ENCODE peak calls at places on chromosomes 7 and 10, in four cellular contexts. E, S, Y and R are unnamed samples.

GRCh38 chr10:129755075-129756020 is 208.7 kb downstream of the EBF3 start:
- DNase-seq in S (peak), Y (no peak), E (no peak), R (no peak)

GRCh38 chr7:33509251-33509650 is 379.9 kb downstream of the BBS9 start:
- DNase-seq in Y (no peak), S (no peak), E (no peak), R (no peak)

GRCh38 chr10:129896231-129897150 is 67.6 kb downstream of the EBF3 start:
- DNase-seq in Y (no peak), E (no peak), S (no peak), R (no peak)

GRCh38 chr10:61939575-61940301 is 38.2 kb downstream of the ARID5B start:
- DNase-seq in Y (no peak), S (no peak), E (no peak), R (peak)

GRCh38 chr10:71835671-71836593 is 15.1 kb downstream of the PSAP start:
- DNase-seq in Y (peak), S (no peak), E (peak), R (peak)

GRCh38 chr7:148722340-148723165 is 23.9 kb downstream of the CUL1 start:
- DNase-seq in Y (no peak), S (no peak), E (peak), R (no peak)

GRCh38 chr10:18681366-18681765 is 22.1 kb downstream of the ARL5B start:
- DNase-seq in E (no peak), Y (no peak), S (no peak), R (no peak)

GRCh38 chr7:85600425-85600824 is 413.6 kb upstream of the SEMA3D start:
- DNase-seq in E (no peak), Y (no peak), S (no peak), R (no peak)

GRCh38 chr7:27515933-27516332 is 146.8 kb downstream of the HIBADH start:
- DNase-seq in S (no peak), E (no peak), Y (no peak), R (no peak)

GRCh38 chr7:77866791-77867190 is 68.2 kb downstream of the PHTF2 start:
- DNase-seq in Y (no peak), S (no peak), E (no peak), R (no peak)

GRCh38 chr10:55476129-55476528 is 675.1 kb upstream of the PCDH15 start:
- DNase-seq in S (no peak), Y (no peak), E (no peak), R (no peak)

GRCh38 chr10:119364941-119365340 is 157.6 kb downstream of the GRK5 start:
- DNase-seq in E (no peak), Y (no peak), S (no peak), R (no peak)

GRCh38 chr10:103678104-103678526 is 177.3 kb downstream of the SH3PXD2A start:
- DNase-seq in Y (peak), E (no peak), S (peak), R (peak)

GRCh38 chr7:50838675-50839377 is 56.1 kb upstream of the GRB10 start:
- DNase-seq in S (no peak), E (no peak), Y (no peak), R (no peak)

GRCh38 chr10:49538381-49539319 is at the start of gene ERCC6:
- DNase-seq in E (peak), Y (peak), S (peak), R (peak)

GRCh38 chr7:41955475-41956243 is 252.8 kb upstream of the INHBA start:
- DNase-seq in S (peak), Y (peak), E (no peak), R (peak)

GRCh38 chr7:15504376-15504775 is 57.4 kb downstream of the AGMO start:
- DNase-seq in E (no peak), S (no peak), Y (no peak), R (no peak)

GRCh38 chr10:52447931-52448353 is 133.9 kb downstream of the DKK1 start:
- DNase-seq in Y (no peak), S (no peak), E (no peak), R (no peak)

GRCh38 chr7:157651366-157652160 is 314.8 kb downstream of the DNAJB6 start:
- DNase-seq in E (no peak), Y (no peak), S (no peak), R (no peak)

GRCh38 chr7:149220534-149220933 is 18.9 kb upstream of the ZNF212 start:
- DNase-seq in Y (no peak), S (no peak), E (no peak), R (no peak)

GRCh38 chr10:79289801-79290200 is 57.5 kb upstream of the PPIF start:
- DNase-seq in E (no peak), Y (no peak), S (no peak), R (no peak)

GRCh38 chr10:6108072-6108471 is 19.2 kb downstream of the RBM17 start:
- DNase-seq in S (no peak), Y (no peak), E (no peak), R (no peak)

GRCh38 chr10:81838950-81839349 is 36.0 kb upstream of the NRG3 start:
- DNase-seq in E (peak), S (no peak), Y (no peak), R (no peak)

GRCh38 chr7:130071701-130072622 is 1.6 kb downstream of the KLHDC10 start:
- DNase-seq in E (peak), S (peak), Y (peak), R (peak)

GRCh38 chr7:107661081-107661864 is 645 bp downstream of the SLC26A4 start:
- DNase-seq in Y (peak), S (peak), E (peak), R (no peak)